ENCODE peak calls at places on chromosomes 1 and 21, in seven cellular contexts. J is WTC11; V is skeletal muscle cell; G is ELR; I is CD4-positive, alpha-beta T cell; L is suprapubic skin; C is lower leg skin. U is an unnamed sample.

GRCh38 chr1:77757616-77758015 is 2.0 kb downstream of the USP33 start:
- DNase-seq in C (no peak), L (no peak), J (no peak), G (no peak), V (peak), I (no peak), U (no peak)

GRCh38 chr1:14970115-14970798 is 183.3 kb upstream of the TMEM51 start:
- DNase-seq in V (no peak), L (peak), G (peak), J (peak), C (peak), I (no peak), U (no peak)

GRCh38 chr1:192914696-192915095 is 105.9 kb downstream of the RGS2 start:
- DNase-seq in L (no peak), J (no peak), G (no peak), V (no peak), I (no peak), C (no peak), U (no peak)

GRCh38 chr1:915295-916172 is 8.2 kb upstream of the SAMD11 start:
- DNase-seq in L (no peak), G (no peak), C (peak), V (no peak), J (no peak), I (peak), U (no peak)

GRCh38 chr1:47760248-47760629 is 236.9 kb downstream of the TRABD2B start:
- DNase-seq in L (no peak), J (no peak), I (no peak), G (no peak), C (peak), V (no peak), U (no peak)

GRCh38 chr1:53508056-53508990 is 49.1 kb downstream of the DMRTB1 start:
- DNase-seq in C (no peak), J (no peak), V (no peak), G (no peak), L (no peak), I (no peak), U (no peak)

GRCh38 chr1:194477908-194478307 is 1291.5 kb upstream of the B3GALT2 start:
- DNase-seq in C (no peak), L (no peak), I (no peak), J (no peak), V (no peak), G (no peak), U (no peak)

GRCh38 chr21:32457360-32457840 is 44.9 kb downstream of the EVA1C start:
- DNase-seq in I (no peak), C (peak), J (no peak), L (no peak), G (peak), V (no peak), U (no peak)

GRCh38 chr1:3053366-3053980 is 15.5 kb upstream of the PRDM16 start:
- DNase-seq in V (no peak), I (no peak), C (peak), J (no peak), L (peak), G (no peak), U (no peak)

GRCh38 chr1:62528015-62528414 is 69.3 kb upstream of the ANGPTL3 start:
- DNase-seq in J (no peak), G (no peak), C (no peak), I (no peak), V (no peak), L (no peak), U (no peak)

U was measured in NCI-H345.